ENCODE peak calls at places on chromosomes 6 and 20, in four cellular contexts. X is COR-L47; Q is stimulated activated CD4-positive, alpha-beta T cell treated with anti-CD3 and anti-CD28 coated beads, TNF-alpha, amount 100 ng/mL, for 48 hours; G is smooth muscle cell of the brain vasculature. W is an unnamed sample.

GRCh38 chr6:20197251-20197650 is 15.0 kb downstream of the MBOAT1 start:
- DNase-seq in Q (no peak), X (no peak), G (no peak), W (no peak)

GRCh38 chr20:49567421-49568256 is at the start of gene PTGIS:
- DNase-seq in Q (no peak), X (no peak), G (no peak), W (no peak)

GRCh38 chr6:37913210-37913609 is 93.7 kb downstream of the ZFAND3 start:
- DNase-seq in G (no peak), Q (no peak), X (no peak), W (no peak)

GRCh38 chr6:33967966-33968724 is 164.3 kb upstream of the MLN start:
- DNase-seq in G (no peak), X (no peak), Q (no peak), W (no peak)

GRCh38 chr20:14481863-14482262 is 144.5 kb upstream of the FLRT3 start:
- DNase-seq in X (no peak), Q (no peak), G (no peak), W (no peak)

GRCh38 chr6:44297063-44298038 is 15.8 kb downstream of the AARS2 start:
- DNase-seq in G (no peak), Q (peak), X (peak), W (peak)

GRCh38 chr20:62416651-62417637 is 9.9 kb upstream of the CABLES2 start:
- DNase-seq in G (no peak), Q (no peak), X (no peak), W (no peak)

GRCh38 chr20:13220194-13220856 is 749 bp upstream of the ISM1 start:
- DNase-seq in G (no peak), Q (peak), X (peak), W (peak)

GRCh38 chr6:27059621-27060425 is 187.7 kb upstream of the PRSS16 start:
- DNase-seq in G (no peak), X (peak), Q (no peak), W (no peak)

GRCh38 chr20:22807646-22808045 is 223.3 kb upstream of the FOXA2 start:
- DNase-seq in X (no peak), Q (no peak), G (no peak), W (no peak)

GRCh38 chr20:48165401-48165685 is 380.1 kb upstream of the SULF2 start:
- DNase-seq in G (no peak), X (no peak), Q (no peak), W (no peak)

GRCh38 chr20:19850190-19850533 is 92.1 kb downstream of the RIN2 start:
- DNase-seq in G (no peak), Q (no peak), X (no peak), W (no peak)

GRCh38 chr6:156980948-156981347 is 203.8 kb downstream of the ARID1B start:
- DNase-seq in G (no peak), X (no peak), Q (no peak), W (no peak)

GRCh38 chr20:47464380-47465101 is 37.1 kb upstream of the NCOA3 start:
- DNase-seq in G (peak), X (no peak), Q (no peak), W (no peak)

GRCh38 chr6:147205690-147206600 is 1.7 kb downstream of the STXBP5 start:
- DNase-seq in G (no peak), Q (no peak), X (no peak), W (no peak)

GRCh38 chr6:130896249-130896648 is 69.0 kb downstream of the SMLR1 start:
- DNase-seq in Q (no peak), X (no peak), G (no peak), W (no peak)

GRCh38 chr20:43564993-43565757 is 6.3 kb downstream of the SGK2 start:
- DNase-seq in Q (no peak), X (no peak), G (no peak), W (no peak)

GRCh38 chr6:19214231-19214630 is 622.9 kb upstream of the ID4 start:
- DNase-seq in G (no peak), Q (no peak), X (no peak), W (no peak)

GRCh38 chr20:53085720-53086119 is 113.6 kb downstream of the TSHZ2 start:
- DNase-seq in G (no peak), X (no peak), Q (no peak), W (no peak)